ENCODE peak calls at places on chromosome 7, in nine cellular contexts. One of them, this sample, is unnamed. For H3K4me1, the result is how much of the 10 kb centered on the place peaks cover.

GRCh38 chr7:30062587-30062986 is 34.4 kb downstream of the PLEKHA8 start:
- DNase-seq in CD4-positive, alpha-beta memory T cell: peak
- DNase-seq in A549: peak
- DNase-seq in astrocyte: no peak
- DNase-seq in neuronal stem cell: peak
- DNase-seq in fibroblast of lung: peak
- DNase-seq in lower lobe of right lung: no peak
- DNase-seq in cardiac muscle cell: peak
- DNase-seq in left ventricle myocardium inferior: no peak
- DNase-seq in this sample: no peak

GRCh38 chr7:116726149-116726548 is 54.2 kb downstream of the MET start:
- DNase-seq in fibroblast of lung: no peak
- DNase-seq in neuronal stem cell: no peak
- DNase-seq in astrocyte: no peak
- DNase-seq in A549: no peak
- DNase-seq in CD4-positive, alpha-beta memory T cell: no peak
- DNase-seq in cardiac muscle cell: no peak
- DNase-seq in left ventricle myocardium inferior: no peak
- DNase-seq in lower lobe of right lung: no peak
- DNase-seq in this sample: no peak

GRCh38 chr7:138186951-138187351 is 110.7 kb downstream of the AKR1D1 start:
- DNase-seq in A549: no peak
- DNase-seq in astrocyte: peak
- DNase-seq in left ventricle myocardium inferior: no peak
- DNase-seq in lower lobe of right lung: no peak
- DNase-seq in neuronal stem cell: peak
- DNase-seq in fibroblast of lung: peak
- DNase-seq in CD4-positive, alpha-beta memory T cell: no peak
- DNase-seq in cardiac muscle cell: no peak
- DNase-seq in this sample: no peak

GRCh38 chr7:128042027-128042426 is 10.8 kb upstream of the LRRC4 start:
- DNase-seq in astrocyte: no peak
- DNase-seq in CD4-positive, alpha-beta memory T cell: no peak
- DNase-seq in cardiac muscle cell: no peak
- DNase-seq in lower lobe of right lung: no peak
- DNase-seq in fibroblast of lung: no peak
- DNase-seq in neuronal stem cell: no peak
- DNase-seq in A549: no peak
- DNase-seq in left ventricle myocardium inferior: no peak
- DNase-seq in this sample: no peak

GRCh38 chr7:114786455-114786854 is 135.4 kb upstream of the MDFIC start:
- DNase-seq in A549: no peak
- DNase-seq in lower lobe of right lung: no peak
- DNase-seq in astrocyte: no peak
- DNase-seq in CD4-positive, alpha-beta memory T cell: no peak
- DNase-seq in neuronal stem cell: no peak
- DNase-seq in cardiac muscle cell: no peak
- DNase-seq in left ventricle myocardium inferior: no peak
- DNase-seq in fibroblast of lung: no peak
- DNase-seq in this sample: no peak

GRCh38 chr7:45938626-45939302 is 17.7 kb upstream of the IGFBP3 start:
- DNase-seq in CD4-positive, alpha-beta memory T cell: no peak
- DNase-seq in cardiac muscle cell: peak
- DNase-seq in astrocyte: no peak
- DNase-seq in neuronal stem cell: no peak
- DNase-seq in left ventricle myocardium inferior: no peak
- DNase-seq in fibroblast of lung: no peak
- DNase-seq in lower lobe of right lung: no peak
- DNase-seq in A549: no peak
- DNase-seq in this sample: no peak

GRCh38 chr7:44396931-44397525 is 71.6 kb upstream of the CAMK2B start:
- DNase-seq in A549: no peak
- DNase-seq in lower lobe of right lung: no peak
- DNase-seq in cardiac muscle cell: no peak
- DNase-seq in astrocyte: no peak
- DNase-seq in neuronal stem cell: no peak
- DNase-seq in fibroblast of lung: no peak
- DNase-seq in left ventricle myocardium inferior: no peak
- DNase-seq in CD4-positive, alpha-beta memory T cell: no peak
- DNase-seq in this sample: no peak

GRCh38 chr7:68107256-68107655 is 1110.6 kb downstream of the TYW1 start:
- DNase-seq in A549: no peak
- DNase-seq in neuronal stem cell: no peak
- DNase-seq in CD4-positive, alpha-beta memory T cell: no peak
- DNase-seq in lower lobe of right lung: no peak
- DNase-seq in left ventricle myocardium inferior: peak
- DNase-seq in cardiac muscle cell: peak
- DNase-seq in astrocyte: peak
- DNase-seq in fibroblast of lung: peak
- DNase-seq in this sample: no peak

GRCh38 chr7:81877890-81878289 is 108.0 kb upstream of the HGF start:
- DNase-seq in cardiac muscle cell: no peak
- DNase-seq in lower lobe of right lung: no peak
- DNase-seq in CD4-positive, alpha-beta memory T cell: no peak
- DNase-seq in neuronal stem cell: no peak
- DNase-seq in A549: no peak
- DNase-seq in astrocyte: no peak
- DNase-seq in fibroblast of lung: no peak
- DNase-seq in left ventricle myocardium inferior: no peak
- DNase-seq in this sample: no peak

GRCh38 chr7:116434820-116435341 is 64.7 kb upstream of the CAV2 start:
- DNase-seq in astrocyte: peak
- DNase-seq in neuronal stem cell: no peak
- DNase-seq in fibroblast of lung: peak
- DNase-seq in A549: no peak
- DNase-seq in left ventricle myocardium inferior: no peak
- DNase-seq in lower lobe of right lung: no peak
- DNase-seq in cardiac muscle cell: no peak
- DNase-seq in CD4-positive, alpha-beta memory T cell: no peak
- DNase-seq in this sample: no peak

GRCh38 chr7:123748171-123748733 is 551 bp downstream of the WASL start:
- DNase-seq in A549: peak
- DNase-seq in CD4-positive, alpha-beta memory T cell: peak
- DNase-seq in lower lobe of right lung: peak
- DNase-seq in cardiac muscle cell: peak
- DNase-seq in fibroblast of lung: peak
- DNase-seq in neuronal stem cell: peak
- DNase-seq in left ventricle myocardium inferior: peak
- DNase-seq in astrocyte: no peak
- DNase-seq in this sample: peak

GRCh38 chr7:73830872-73831655 is at the start of gene CLDN4:
- DNase-seq in neuronal stem cell: peak
- DNase-seq in astrocyte: no peak
- DNase-seq in left ventricle myocardium inferior: no peak
- DNase-seq in fibroblast of lung: no peak
- DNase-seq in CD4-positive, alpha-beta memory T cell: no peak
- DNase-seq in cardiac muscle cell: no peak
- DNase-seq in A549: no peak
- DNase-seq in lower lobe of right lung: peak
- DNase-seq in this sample: no peak
- H3K4me1 ChIP-seq in neuronal stem cell: under half
- H3K4me1 ChIP-seq in astrocyte: under half
- H3K4me1 ChIP-seq in left ventricle myocardium inferior: under half
- H3K4me1 ChIP-seq in fibroblast of lung: under half
- H3K4me1 ChIP-seq in CD4-positive, alpha-beta memory T cell: under half
- H3K4me1 ChIP-seq in cardiac muscle cell: under half
- H3K4me1 ChIP-seq in A549: half or more
- H3K4me1 ChIP-seq in lower lobe of right lung: under half
- H3K4me1 ChIP-seq in this sample: under half

GRCh38 chr7:37438879-37439278 is 9.8 kb downstream of the ELMO1 start:
- DNase-seq in CD4-positive, alpha-beta memory T cell: no peak
- DNase-seq in A549: no peak
- DNase-seq in cardiac muscle cell: no peak
- DNase-seq in lower lobe of right lung: no peak
- DNase-seq in astrocyte: no peak
- DNase-seq in neuronal stem cell: no peak
- DNase-seq in fibroblast of lung: no peak
- DNase-seq in left ventricle myocardium inferior: no peak
- DNase-seq in this sample: no peak
- H3K27ac ChIP-seq in CD4-positive, alpha-beta memory T cell: no peak
- H3K27ac ChIP-seq in A549: no peak
- H3K27ac ChIP-seq in cardiac muscle cell: no peak
- H3K27ac ChIP-seq in lower lobe of right lung: peak
- H3K27ac ChIP-seq in astrocyte: no peak
- H3K27ac ChIP-seq in neuronal stem cell: no peak
- H3K27ac ChIP-seq in fibroblast of lung: no peak
- H3K27ac ChIP-seq in left ventricle myocardium inferior: peak
- H3K27ac ChIP-seq in this sample: peak

GRCh38 chr7:6258440-6259182 is 13.8 kb downstream of the CYTH3 start:
- DNase-seq in lower lobe of right lung: no peak
- DNase-seq in cardiac muscle cell: no peak
- DNase-seq in fibroblast of lung: peak
- DNase-seq in astrocyte: peak
- DNase-seq in neuronal stem cell: no peak
- DNase-seq in CD4-positive, alpha-beta memory T cell: no peak
- DNase-seq in left ventricle myocardium inferior: no peak
- DNase-seq in A549: no peak
- DNase-seq in this sample: no peak
- H3K4me1 ChIP-seq in lower lobe of right lung: half or more
- H3K4me1 ChIP-seq in cardiac muscle cell: under half
- H3K4me1 ChIP-seq in fibroblast of lung: under half
- H3K4me1 ChIP-seq in astrocyte: under half
- H3K4me1 ChIP-seq in neuronal stem cell: under half
- H3K4me1 ChIP-seq in CD4-positive, alpha-beta memory T cell: under half
- H3K4me1 ChIP-seq in left ventricle myocardium inferior: half or more
- H3K4me1 ChIP-seq in A549: half or more
- H3K4me1 ChIP-seq in this sample: under half

GRCh38 chr7:126696639-126697038 is 556.1 kb downstream of the GRM8 start:
- DNase-seq in astrocyte: no peak
- DNase-seq in lower lobe of right lung: no peak
- DNase-seq in neuronal stem cell: no peak
- DNase-seq in CD4-positive, alpha-beta memory T cell: no peak
- DNase-seq in fibroblast of lung: no peak
- DNase-seq in A549: no peak
- DNase-seq in left ventricle myocardium inferior: no peak
- DNase-seq in cardiac muscle cell: no peak
- DNase-seq in this sample: no peak
- H3K27ac ChIP-seq in astrocyte: no peak
- H3K27ac ChIP-seq in lower lobe of right lung: no peak
- H3K27ac ChIP-seq in neuronal stem cell: no peak
- H3K27ac ChIP-seq in CD4-positive, alpha-beta memory T cell: no peak
- H3K27ac ChIP-seq in fibroblast of lung: no peak
- H3K27ac ChIP-seq in A549: no peak
- H3K27ac ChIP-seq in left ventricle myocardium inferior: no peak
- H3K27ac ChIP-seq in cardiac muscle cell: no peak
- H3K27ac ChIP-seq in this sample: no peak

GRCh38 chr7:16092711-16093110 is 328.6 kb downstream of the CRPPA start:
- DNase-seq in CD4-positive, alpha-beta memory T cell: no peak
- DNase-seq in left ventricle myocardium inferior: no peak
- DNase-seq in cardiac muscle cell: no peak
- DNase-seq in lower lobe of right lung: no peak
- DNase-seq in A549: no peak
- DNase-seq in astrocyte: no peak
- DNase-seq in neuronal stem cell: no peak
- DNase-seq in fibroblast of lung: no peak
- DNase-seq in this sample: no peak

GRCh38 chr7:16098058-16098457 is 323.3 kb downstream of the CRPPA start:
- DNase-seq in fibroblast of lung: no peak
- DNase-seq in left ventricle myocardium inferior: no peak
- DNase-seq in lower lobe of right lung: no peak
- DNase-seq in CD4-positive, alpha-beta memory T cell: no peak
- DNase-seq in A549: no peak
- DNase-seq in cardiac muscle cell: no peak
- DNase-seq in neuronal stem cell: no peak
- DNase-seq in astrocyte: no peak
- DNase-seq in this sample: no peak

GRCh38 chr7:16094651-16095050 is 326.7 kb downstream of the CRPPA start:
- DNase-seq in lower lobe of right lung: no peak
- DNase-seq in fibroblast of lung: no peak
- DNase-seq in cardiac muscle cell: no peak
- DNase-seq in A549: no peak
- DNase-seq in CD4-positive, alpha-beta memory T cell: no peak
- DNase-seq in left ventricle myocardium inferior: no peak
- DNase-seq in astrocyte: no peak
- DNase-seq in neuronal stem cell: no peak
- DNase-seq in this sample: no peak

GRCh38 chr7:16099302-16099832 is 322.0 kb downstream of the CRPPA start:
- DNase-seq in left ventricle myocardium inferior: no peak
- DNase-seq in astrocyte: no peak
- DNase-seq in fibroblast of lung: no peak
- DNase-seq in cardiac muscle cell: no peak
- DNase-seq in CD4-positive, alpha-beta memory T cell: no peak
- DNase-seq in neuronal stem cell: no peak
- DNase-seq in A549: no peak
- DNase-seq in lower lobe of right lung: no peak
- DNase-seq in this sample: no peak

GRCh38 chr7:16098585-16099179 is 322.7 kb downstream of the CRPPA start:
- DNase-seq in left ventricle myocardium inferior: no peak
- DNase-seq in cardiac muscle cell: peak
- DNase-seq in CD4-positive, alpha-beta memory T cell: no peak
- DNase-seq in fibroblast of lung: no peak
- DNase-seq in A549: peak
- DNase-seq in lower lobe of right lung: no peak
- DNase-seq in neuronal stem cell: no peak
- DNase-seq in astrocyte: no peak
- DNase-seq in this sample: no peak
- H3K4me1 ChIP-seq in left ventricle myocardium inferior: under half
- H3K4me1 ChIP-seq in cardiac muscle cell: under half
- H3K4me1 ChIP-seq in CD4-positive, alpha-beta memory T cell: under half
- H3K4me1 ChIP-seq in fibroblast of lung: under half
- H3K4me1 ChIP-seq in A549: under half
- H3K4me1 ChIP-seq in lower lobe of right lung: under half
- H3K4me1 ChIP-seq in neuronal stem cell: under half
- H3K4me1 ChIP-seq in astrocyte: under half
- H3K4me1 ChIP-seq in this sample: under half

GRCh38 chr7:73739387-73739767 is 775 bp upstream of the ABHD11 start:
- DNase-seq in left ventricle myocardium inferior: no peak
- DNase-seq in CD4-positive, alpha-beta memory T cell: no peak
- DNase-seq in lower lobe of right lung: no peak
- DNase-seq in fibroblast of lung: no peak
- DNase-seq in neuronal stem cell: no peak
- DNase-seq in cardiac muscle cell: no peak
- DNase-seq in astrocyte: no peak
- DNase-seq in A549: no peak
- DNase-seq in this sample: no peak
- H3K27ac ChIP-seq in left ventricle myocardium inferior: peak
- H3K27ac ChIP-seq in CD4-positive, alpha-beta memory T cell: peak
- H3K27ac ChIP-seq in lower lobe of right lung: peak
- H3K27ac ChIP-seq in fibroblast of lung: peak
- H3K27ac ChIP-seq in neuronal stem cell: peak
- H3K27ac ChIP-seq in cardiac muscle cell: peak
- H3K27ac ChIP-seq in astrocyte: peak
- H3K27ac ChIP-seq in A549: peak
- H3K27ac ChIP-seq in this sample: peak

GRCh38 chr7:76302299-76303056 is at the start of gene HSPB1:
- DNase-seq in astrocyte: peak
- DNase-seq in lower lobe of right lung: peak
- DNase-seq in CD4-positive, alpha-beta memory T cell: peak
- DNase-seq in cardiac muscle cell: peak
- DNase-seq in neuronal stem cell: peak
- DNase-seq in A549: peak
- DNase-seq in fibroblast of lung: peak
- DNase-seq in left ventricle myocardium inferior: peak
- DNase-seq in this sample: peak
- H3K4me1 ChIP-seq in astrocyte: under half
- H3K4me1 ChIP-seq in lower lobe of right lung: under half
- H3K4me1 ChIP-seq in CD4-positive, alpha-beta memory T cell: under half
- H3K4me1 ChIP-seq in cardiac muscle cell: under half
- H3K4me1 ChIP-seq in neuronal stem cell: under half
- H3K4me1 ChIP-seq in A549: half or more
- H3K4me1 ChIP-seq in fibroblast of lung: under half
- H3K4me1 ChIP-seq in left ventricle myocardium inferior: half or more
- H3K4me1 ChIP-seq in this sample: under half